ENCODE peak calls at places on chromosomes 3 and 15, in seven cellular contexts. C, W, G, Q, K, U and T are unnamed samples.

GRCh38 chr3:165939141-165939540 is 101.9 kb upstream of the BCHE start:
- DNase-seq in C (no peak), W (no peak), G (no peak), Q (no peak), K (no peak), U (no peak), T (no peak)

GRCh38 chr3:56975562-56975961 is 84.9 kb upstream of the SPATA12 start:
- DNase-seq in C (no peak), W (no peak), G (no peak), Q (no peak), K (no peak), U (no peak), T (peak)

GRCh38 chr15:91516866-91517265 is 336.6 kb upstream of the SLCO3A1 start:
- DNase-seq in C (no peak), W (no peak), G (no peak), Q (no peak), K (no peak), U (no peak), T (no peak)

GRCh38 chr3:54649551-54649950 is 278.3 kb downstream of the LRTM1 start:
- DNase-seq in C (peak), W (no peak), G (no peak), Q (no peak), K (no peak), U (no peak), T (no peak)

GRCh38 chr15:38516636-38517035 is 48.0 kb downstream of the RASGRP1 start:
- DNase-seq in C (no peak), W (no peak), G (no peak), Q (no peak), K (no peak), U (no peak), T (no peak)

GRCh38 chr3:183873986-183874385 is 10.7 kb downstream of the PARL start:
- DNase-seq in C (no peak), W (no peak), G (no peak), Q (no peak), K (no peak), U (no peak), T (no peak)

GRCh38 chr15:93862791-93863190 is 368.6 kb upstream of the MCTP2 start:
- DNase-seq in C (no peak), W (no peak), G (no peak), Q (no peak), K (no peak), U (no peak), T (no peak)

GRCh38 chr15:48989175-48989574 is 25.5 kb upstream of the SHC4 start:
- DNase-seq in C (no peak), W (no peak), G (no peak), Q (no peak), K (no peak), U (no peak), T (no peak)

GRCh38 chr3:87127286-87127685 is 99.8 kb upstream of the CHMP2B start:
- DNase-seq in C (no peak), W (no peak), G (no peak), Q (no peak), K (no peak), U (no peak), T (no peak)

GRCh38 chr3:69893274-69893673 is 106.3 kb upstream of the SAMMSON start:
- DNase-seq in C (no peak), W (no peak), G (no peak), Q (no peak), K (no peak), U (no peak), T (no peak)

GRCh38 chr3:165919284-165919683 is 82.1 kb upstream of the BCHE start:
- DNase-seq in C (no peak), W (no peak), G (no peak), Q (peak), K (no peak), U (no peak), T (no peak)

GRCh38 chr3:57464801-57465200 is 79.3 kb downstream of the DNAH12 start:
- DNase-seq in C (no peak), W (no peak), G (no peak), Q (no peak), K (peak), U (no peak), T (peak)

GRCh38 chr3:56775356-56775914 is 26.3 kb downstream of the ARHGEF3 start:
- DNase-seq in C (no peak), W (no peak), G (no peak), Q (no peak), K (no peak), U (no peak), T (no peak)

GRCh38 chr3:194137314-194138097 is 1.6 kb downstream of the HES1 start:
- DNase-seq in C (peak), W (peak), G (peak), Q (peak), K (no peak), U (no peak), T (peak)

GRCh38 chr15:78750566-78750965 is 60.7 kb downstream of the ADAMTS7 start:
- DNase-seq in C (no peak), W (no peak), G (no peak), Q (no peak), K (no peak), U (no peak), T (peak)

GRCh38 chr3:65560133-65560532 is 478.6 kb downstream of the MAGI1 start:
- DNase-seq in C (no peak), W (no peak), G (no peak), Q (no peak), K (no peak), U (no peak), T (no peak)

GRCh38 chr15:57747206-57747605 is 40.7 kb downstream of the POLR2M start:
- DNase-seq in C (no peak), W (no peak), G (no peak), Q (no peak), K (no peak), U (no peak), T (peak)

GRCh38 chr3:38312356-38312755 is 30.3 kb downstream of the SLC22A14 start:
- DNase-seq in C (no peak), W (no peak), G (no peak), Q (no peak), K (no peak), U (no peak), T (no peak)

GRCh38 chr3:31157893-31158620 is 263.6 kb upstream of the GADL1 start:
- DNase-seq in C (no peak), W (no peak), G (no peak), Q (no peak), K (no peak), U (no peak), T (no peak)

GRCh38 chr15:57922780-57923179 is 142.7 kb downstream of the ALDH1A2 start:
- DNase-seq in C (no peak), W (no peak), G (no peak), Q (peak), K (no peak), U (no peak), T (peak)

GRCh38 chr3:51338632-51339031 is 46.5 kb upstream of the MANF start:
- DNase-seq in C (no peak), W (no peak), G (no peak), Q (no peak), K (no peak), U (no peak), T (no peak)

GRCh38 chr15:47964229-47964628 is 156.6 kb upstream of the SLC24A5 start:
- DNase-seq in C (no peak), W (no peak), G (no peak), Q (no peak), K (no peak), U (no peak), T (no peak)

GRCh38 chr15:62209821-62210220 is 44.7 kb upstream of the C2CD4B start:
- DNase-seq in C (no peak), W (no peak), G (no peak), Q (no peak), K (no peak), U (no peak), T (no peak)

GRCh38 chr3:178271740-178272387 is 264.4 kb upstream of the KCNMB2 start:
- DNase-seq in C (no peak), W (no peak), G (no peak), Q (no peak), K (no peak), U (no peak), T (no peak)

GRCh38 chr3:58063424-58063823 is 55.2 kb downstream of the FLNB start:
- DNase-seq in C (peak), W (no peak), G (no peak), Q (peak), K (no peak), U (no peak), T (peak)

GRCh38 chr3:156218353-156218744 is 98.0 kb downstream of the KCNAB1 start:
- DNase-seq in C (no peak), W (no peak), G (peak), Q (peak), K (no peak), U (no peak), T (peak)